ENCODE peak calls at places on chromosomes 16 and 17, in five cellular contexts. Y is BE2C, C is MM.1S, T is OCI-LY7, E is GM12865. L is an unnamed sample.

GRCh38 chr17:41520821-41521521 is 2.3 kb upstream of the KRT15 start:
- DNase-seq in Y (peak; percentile 63), E (no peak), C (no peak), T (no peak), L (no peak)

GRCh38 chr17:42586514-42587230 is 9.1 kb upstream of the PSMC3IP start:
- DNase-seq in E (peak; percentile 66), T (peak; percentile 67), C (peak; percentile 71), Y (no peak), L (no peak)

GRCh38 chr17:78356163-78356713 is 3.6 kb downstream of the SOCS3 start:
- DNase-seq in T (peak; percentile 92), C (peak; percentile 97), Y (no peak), E (peak; percentile 98), L (peak; percentile 31)

GRCh38 chr16:11345040-11345862 is at the start of gene RMI2:
- DNase-seq in E (peak; percentile 98), Y (peak; percentile 98), T (peak; percentile 99), C (peak; percentile 98), L (peak; percentile 96)

GRCh38 chr17:76262732-76263344 is 2.3 kb upstream of the UBALD2 start:
- DNase-seq in Y (no peak), C (peak; percentile 89), E (peak; percentile 90), T (peak; percentile 85), L (no peak)

GRCh38 chr17:69326302-69327059 is 452 bp downstream of the ABCA5 start:
- DNase-seq in E (peak; percentile 49), C (peak; percentile 34), Y (no peak), T (no peak), L (no peak)

GRCh38 chr16:24497405-24497804 is 42.0 kb upstream of the RBBP6 start:
- DNase-seq in E (no peak), C (no peak), Y (no peak), T (no peak), L (no peak)

GRCh38 chr17:18920911-18921441 is 31.0 kb upstream of the SLC5A10 start:
- DNase-seq in C (peak; percentile 60), E (peak; percentile 83), T (peak; percentile 62), Y (no peak), L (no peak)

GRCh38 chr17:8312726-8313600 is 2.9 kb downstream of the ARHGEF15 start:
- DNase-seq in T (no peak), E (no peak), C (no peak), Y (no peak), L (no peak)

GRCh38 chr17:36608794-36609497 is 7.6 kb downstream of the MRM1 start:
- DNase-seq in C (peak; percentile 78), T (peak; percentile 49), Y (peak; percentile 78), E (peak; percentile 48), L (peak; percentile 65)

GRCh38 chr16:1349951-1350350 is 1.7 kb downstream of the TSR3 start:
- DNase-seq in E (no peak), Y (no peak), T (no peak), C (no peak), L (no peak)

GRCh38 chr16:763903-764750 is 3.6 kb downstream of the MSLN start:
- DNase-seq in Y (no peak), E (no peak), C (no peak), T (no peak), L (no peak)

GRCh38 chr17:44402564-44403172 is 13.2 kb upstream of the ITGA2B start:
- DNase-seq in E (peak; percentile 89), Y (no peak), C (peak; percentile 86), T (no peak), L (no peak)

GRCh38 chr16:66026211-66026610 is 340.3 kb upstream of the CDH5 start:
- DNase-seq in Y (peak; percentile 50), C (no peak), E (no peak), T (no peak), L (peak; percentile 15)
- TF ChIP-seq CTCF in Y (peak; percentile 68), C (no peak), E (peak; percentile 17), T (peak; percentile 32), L (peak; percentile 38)

GRCh38 chr16:48538746-48539484 is 71.1 kb downstream of the N4BP1 start:
- DNase-seq in E (no peak), T (no peak), C (no peak), Y (no peak), L (peak; percentile 32)
- TF ChIP-seq CTCF in E (no peak), T (no peak), C (no peak), Y (peak; percentile 43), L (peak; percentile 27)

GRCh38 chr17:29246638-29247037 is at the start of gene CRYBA1:
- DNase-seq in T (no peak), Y (no peak), C (no peak), E (no peak), L (no peak)
- TF ChIP-seq CTCF in T (no peak), Y (no peak), C (no peak), E (no peak), L (no peak)

GRCh38 chr16:85172465-85173071 is 60.3 kb upstream of the CIBAR2 start:
- DNase-seq in C (no peak), T (no peak), Y (peak; percentile 78), E (peak; percentile 24), L (peak; percentile 43)
- TF ChIP-seq CTCF in C (no peak), T (peak; percentile 37), Y (peak; percentile 73), E (peak; percentile 15), L (no peak)

GRCh38 chr17:53191878-53192277 is 630.8 kb upstream of the KIF2B start:
- DNase-seq in T (peak; percentile 6), Y (no peak), C (peak; percentile 15), E (no peak), L (no peak)
- TF ChIP-seq CTCF in T (peak; percentile 52), Y (no peak), C (peak; percentile 29), E (no peak), L (no peak)

GRCh38 chr17:82198092-82198491 is 14.6 kb downstream of the CCDC57 start:
- DNase-seq in C (peak; percentile 20), T (no peak), Y (no peak), E (peak; percentile 39), L (no peak)

GRCh38 chr17:82194765-82195164 is 17.9 kb downstream of the CCDC57 start:
- DNase-seq in C (no peak), E (no peak), T (no peak), Y (no peak), L (no peak)

GRCh38 chr17:82196273-82196672 is 16.4 kb downstream of the CCDC57 start:
- DNase-seq in T (no peak), E (no peak), Y (no peak), C (no peak), L (no peak)

GRCh38 chr17:82195675-82196258 is 16.9 kb downstream of the CCDC57 start:
- DNase-seq in E (no peak), T (no peak), Y (no peak), C (no peak), L (no peak)

DNA sequence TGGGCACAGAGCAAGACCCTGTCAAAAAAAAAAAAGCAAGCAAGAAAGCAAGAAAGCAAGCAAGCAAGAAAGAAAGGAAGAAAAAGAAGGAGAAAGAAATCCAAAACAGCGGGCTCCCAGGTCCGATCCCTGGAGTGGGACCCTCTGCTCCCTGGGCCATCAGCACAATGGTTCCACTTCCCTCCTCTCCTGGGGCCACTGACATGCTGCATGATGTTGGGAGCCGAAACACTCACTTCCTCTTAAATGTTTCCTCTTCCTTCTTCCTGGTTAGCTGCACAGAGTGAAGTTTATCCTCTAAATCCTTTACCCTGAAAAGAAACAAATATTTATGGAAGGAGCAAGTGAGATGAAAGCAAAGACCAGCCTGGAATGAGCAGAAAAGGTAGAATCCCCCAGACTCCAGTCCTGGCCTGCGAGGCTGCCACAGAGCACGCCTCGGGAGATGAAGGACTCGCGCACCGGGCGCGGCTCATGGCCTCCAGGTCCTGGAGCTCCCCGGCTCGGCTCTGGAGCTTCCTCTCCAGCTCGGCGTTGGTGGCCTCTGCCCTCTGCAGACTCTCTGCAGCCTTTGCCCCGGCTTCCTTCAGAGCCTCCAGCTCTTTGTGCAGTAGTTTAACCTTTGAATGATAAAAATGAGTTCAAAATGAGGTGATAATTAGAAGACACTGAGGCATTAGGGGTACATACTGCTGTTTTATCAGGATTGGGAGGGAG is 19.0 kb downstream of the CCDC57 start:
- DNase-seq in E (no peak), Y (no peak), C (no peak), T (no peak), L (no peak)
- TF ChIP-seq CTCF in E (no peak), Y (no peak), C (no peak), T (no peak), L (no peak)

GRCh38 chr17:7215136-7215638 is 4.4 kb downstream of the DLG4 start:
- DNase-seq in Y (no peak), C (no peak), T (no peak), E (no peak), L (no peak)

GRCh38 chr17:7215652-7216139 is 3.9 kb downstream of the DLG4 start:
- DNase-seq in Y (peak; percentile 23), E (no peak), C (no peak), T (peak; percentile 25), L (no peak)

GRCh38 chr17:7213895-7214299 is 5.7 kb downstream of the DLG4 start:
- DNase-seq in T (peak; percentile 86), Y (peak; percentile 88), C (peak; percentile 64), E (peak; percentile 81), L (peak; percentile 94)

GRCh38 chr17:7216242-7217112 is 3.2 kb downstream of the DLG4 start:
- DNase-seq in C (no peak), T (peak; percentile 22), E (no peak), Y (no peak), L (no peak)

DNA sequence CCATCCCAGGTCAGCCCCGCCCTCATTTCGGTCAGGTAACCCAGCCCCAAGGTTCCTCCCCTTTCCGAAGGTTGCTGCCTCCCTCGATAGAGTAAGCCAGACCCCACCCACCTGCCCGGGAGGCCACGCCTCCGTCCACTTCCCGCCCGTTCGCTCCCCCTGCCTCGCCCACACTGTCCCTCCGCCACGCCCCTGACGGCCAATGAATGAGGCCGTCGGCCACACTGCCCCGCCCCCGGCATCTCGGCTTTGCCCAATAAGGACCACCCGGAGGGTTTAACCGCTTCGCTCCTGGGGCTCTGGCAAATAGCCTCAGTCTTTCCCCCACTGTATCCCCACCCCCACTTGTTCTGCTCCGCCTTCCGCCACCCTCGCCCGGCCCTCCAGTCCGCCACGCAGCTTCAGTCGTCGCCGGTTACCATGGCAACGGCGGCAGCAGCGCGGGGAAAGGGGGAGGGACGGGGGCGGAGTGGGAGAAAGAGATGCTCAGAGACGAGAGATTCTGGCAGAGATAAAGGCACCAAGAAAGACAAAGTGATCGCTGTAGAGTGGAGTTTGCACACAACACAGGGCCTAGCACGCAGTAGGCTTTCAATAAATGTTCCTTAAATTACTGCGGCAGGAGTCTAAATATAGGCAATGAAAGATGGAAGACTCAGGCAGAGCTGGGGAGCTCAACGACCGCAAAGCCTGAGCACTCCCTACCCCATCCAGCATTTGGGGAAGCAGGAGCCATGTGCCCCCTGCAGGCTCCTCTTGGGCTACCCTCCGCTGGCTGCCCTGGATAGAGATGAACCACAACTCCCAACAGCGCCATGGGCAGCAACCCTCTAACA is 5.1 kb downstream of the DLG4 start:
- DNase-seq in T (peak; percentile 99), Y (peak; percentile 99), E (peak; percentile 98), C (peak; percentile 96), L (peak; percentile 100)
- TF ChIP-seq CTCF in T (peak; percentile 74), Y (peak; percentile 49), E (peak; percentile 48), C (peak; percentile 54), L (peak; percentile 54)

DNA sequence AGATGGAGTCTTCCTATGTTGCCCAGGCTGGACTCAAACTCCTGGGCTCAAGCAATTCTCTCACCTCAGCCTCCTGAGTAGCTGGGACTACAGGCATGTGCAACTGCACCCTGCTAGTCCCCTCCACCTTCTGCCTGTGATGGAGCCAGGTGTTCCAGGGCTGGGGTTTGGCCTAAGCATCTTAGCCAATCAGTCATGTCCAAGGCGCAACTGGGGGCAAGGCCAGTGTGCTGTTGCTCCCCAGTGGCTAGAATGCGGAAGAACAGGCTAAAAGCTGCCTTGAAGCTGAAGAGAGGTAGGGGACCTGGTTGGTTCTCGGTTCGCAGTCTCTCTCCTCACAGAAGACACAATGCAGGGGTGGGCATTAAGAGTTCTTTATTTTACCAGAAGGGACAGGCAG is 18.6 kb downstream of the FLOT2 start:
- DNase-seq in T (peak; percentile 68), E (peak; percentile 75), Y (peak; percentile 32), C (peak; percentile 31), L (peak; percentile 38)
- TF ChIP-seq CTCF in T (peak; percentile 66), E (peak; percentile 47), Y (peak; percentile 45), C (peak; percentile 23), L (peak; percentile 28)